ENCODE peak calls at places on chromosomes 13 and 19, in five cellular contexts. M is effector CD4-positive, alpha-beta T cell; V is left ventricle myocardium inferior; T is fibroblast of mammary gland; P is BE2C. D is an unnamed sample.

GRCh38 chr13:50250403-50250802 is 235.2 kb downstream of the KCNRG start:
- DNase-seq in M (no peak), V (no peak), T (no peak), P (no peak), D (no peak)

GRCh38 chr13:77353980-77354379 is 27.1 kb upstream of the MYCBP2 start:
- DNase-seq in M (no peak), V (no peak), T (no peak), P (no peak), D (no peak)

GRCh38 chr13:108786578-108787100 is 157.2 kb downstream of the MYO16 start:
- DNase-seq in M (no peak), V (no peak), T (no peak), P (no peak), D (no peak)

GRCh38 chr13:31733066-31733465 is 6.3 kb upstream of the RXFP2 start:
- DNase-seq in M (no peak), V (no peak), T (no peak), P (no peak), D (no peak)

GRCh38 chr19:48501961-48502719 is 9.5 kb downstream of the LMTK3 start:
- DNase-seq in M (peak), V (no peak), T (peak), P (peak), D (no peak)

GRCh38 chr13:40993987-40994386 is 25.1 kb downstream of the ELF1 start:
- DNase-seq in M (no peak), V (no peak), T (no peak), P (no peak), D (no peak)

GRCh38 chr19:12676928-12677327 is 4.8 kb downstream of the DHPS start:
- DNase-seq in M (no peak), V (no peak), T (no peak), P (no peak), D (no peak)

GRCh38 chr13:30934381-30934780 is 1.9 kb downstream of the TEX26 start:
- DNase-seq in M (no peak), V (no peak), T (no peak), P (no peak), D (peak)

GRCh38 chr13:111171629-111172028 is 56.5 kb downstream of the ARHGEF7 start:
- DNase-seq in M (no peak), V (no peak), T (no peak), P (no peak), D (no peak)

GRCh38 chr13:114151565-114152284 is 19.3 kb upstream of the RASA3 start:
- DNase-seq in M (no peak), V (no peak), T (peak), P (no peak), D (no peak)

GRCh38 chr19:3338541-3339181 is 27.7 kb upstream of the NFIC start:
- DNase-seq in M (peak), V (peak), T (no peak), P (no peak), D (no peak)

GRCh38 chr19:39163621-39164020 is 33.1 kb upstream of the NCCRP1 start:
- DNase-seq in M (no peak), V (no peak), T (no peak), P (no peak), D (no peak)

GRCh38 chr13:51192348-51192747 is 29.9 kb upstream of the FAM124A start:
- DNase-seq in M (no peak), V (no peak), T (peak), P (no peak), D (no peak)

GRCh38 chr19:18417250-18418033 is 1.8 kb upstream of the SSBP4 start:
- DNase-seq in M (no peak), V (peak), T (peak), P (peak), D (peak)

GRCh38 chr13:54536112-54536511 is 1507.5 kb downstream of the OLFM4 start:
- DNase-seq in M (no peak), V (no peak), T (no peak), P (no peak), D (no peak)

GRCh38 chr19:51729781-51730180 is 6.0 kb upstream of the HAS1 start:
- DNase-seq in M (no peak), V (no peak), T (peak), P (no peak), D (no peak)

GRCh38 chr13:80408270-80408669 is 67.3 kb upstream of the SPRY2 start:
- DNase-seq in M (no peak), V (no peak), T (no peak), P (peak), D (no peak)

GRCh38 chr13:100130092-100130491 is 41.2 kb downstream of the PCCA start:
- DNase-seq in M (no peak), V (no peak), T (peak), P (peak), D (no peak)

GRCh38 chr19:10093295-10094186 is 7.4 kb downstream of the SHFL start:
- DNase-seq in M (no peak), V (no peak), T (peak), P (no peak), D (no peak)

GRCh38 chr19:55160128-55160985 is 2.8 kb upstream of the TNNI3 start:
- DNase-seq in M (peak), V (peak), T (peak), P (peak), D (peak)

GRCh38 chr19:5903054-5903501 is 512 bp downstream of the NDUFA11 start:
- DNase-seq in M (no peak), V (no peak), T (peak), P (no peak), D (no peak)

GRCh38 chr19:13102666-13103584 is at the start of gene LYL1:
- DNase-seq in M (no peak), V (peak), T (no peak), P (peak), D (peak)

GRCh38 chr19:7492142-7493055 is 3.6 kb upstream of the PEX11G start:
- DNase-seq in M (no peak), V (no peak), T (peak), P (no peak), D (no peak)

GRCh38 chr19:39671739-39672363 is 16.1 kb downstream of the LGALS16 start:
- DNase-seq in M (peak), V (no peak), T (peak), P (peak), D (no peak)

GRCh38 chr19:4969772-4970531 is 1.0 kb downstream of the KDM4B start:
- DNase-seq in M (no peak), V (no peak), T (peak), P (no peak), D (peak)

GRCh38 chr19:33705090-33705847 is 83.5 kb downstream of the CHST8 start:
- DNase-seq in M (no peak), V (peak), T (no peak), P (no peak), D (no peak)

GRCh38 chr13:67996101-67996500 is 766.0 kb upstream of the PCDH9 start:
- DNase-seq in M (no peak), V (no peak), T (no peak), P (no peak), D (no peak)

GRCh38 chr19:35268546-35269424 is at the start of gene USF2:
- DNase-seq in M (peak), V (peak), T (peak), P (peak), D (peak)

GRCh38 chr13:29239653-29240525 is 355.6 kb downstream of the SLC7A1 start:
- DNase-seq in M (no peak), V (no peak), T (no peak), P (no peak), D (no peak)

GRCh38 chr19:43620061-43621001 is 902 bp upstream of the ZNF428 start:
- DNase-seq in M (peak), V (no peak), T (no peak), P (no peak), D (peak)

GRCh38 chr19:15154002-15154612 is 46.7 kb downstream of the NOTCH3 start:
- DNase-seq in M (no peak), V (no peak), T (peak), P (peak), D (peak)

GRCh38 chr13:74068471-74068870 is 65.7 kb downstream of the KLF12 start:
- DNase-seq in M (no peak), V (no peak), T (no peak), P (no peak), D (no peak)

GRCh38 chr13:110353339-110353977 is 46.4 kb downstream of the COL4A2 start:
- DNase-seq in M (no peak), V (no peak), T (no peak), P (no peak), D (no peak)